ENCODE peak calls at places on chromosomes 12 and 14, in four cellular contexts. B, O, H and G are unnamed samples.

GRCh38 chr14:55102141-55102547 is 26.9 kb upstream of the LGALS3 start:
- DNase-seq in B (peak; percentile 98), O (peak; percentile 54), H (peak; percentile 84), G (peak; percentile 38)

GRCh38 chr12:115384391-115384790 is 700.4 kb upstream of the TBX3 start:
- DNase-seq in B (no peak), O (no peak), H (no peak), G (no peak)

GRCh38 chr12:19220205-19220604 is 90.7 kb downstream of the PLEKHA5 start:
- DNase-seq in B (peak; percentile 93), O (no peak), H (peak; percentile 58), G (no peak)

GRCh38 chr14:92397839-92398564 is 75.0 kb downstream of the SLC24A4 start:
- DNase-seq in B (no peak), O (no peak), H (no peak), G (no peak)

GRCh38 chr14:99590746-99591555 is 13.1 kb downstream of the CCDC85C start:
- DNase-seq in B (peak; percentile 55), O (no peak), H (peak; percentile 75), G (no peak)

GRCh38 chr12:6899837-6900519 is 4.6 kb upstream of the LRRC23 start:
- DNase-seq in B (peak; percentile 75), O (peak; percentile 42), H (no peak), G (no peak)

GRCh38 chr14:55129428-55130193 is 559 bp downstream of the LGALS3 start:
- DNase-seq in B (peak; percentile 58), O (peak; percentile 40), H (peak; percentile 77), G (peak; percentile 49)

GRCh38 chr14:104558231-104559042 is 21.1 kb upstream of the C14orf180 start:
- DNase-seq in B (no peak), O (no peak), H (no peak), G (no peak)